ENCODE peak calls at places on chromosomes 5 and 9, in four cellular contexts. K is IMR-90, T is mesenchymal stem cell, C is mesendoderm. U is an unnamed sample.

GRCh38 chr9:136618578-136619547 is 43.9 kb upstream of the EGFL7 start:
- DNase-seq in K (no peak), T (no peak), C (no peak), U (no peak)

GRCh38 chr5:43019293-43019614 is 20.9 kb downstream of the ANXA2R start:
- DNase-seq in K (no peak), T (no peak), C (no peak), U (no peak)

GRCh38 chr5:81789033-81789432 is 38.1 kb upstream of the SSBP2 start:
- DNase-seq in K (peak), T (peak), C (peak), U (no peak)

GRCh38 chr5:165360366-165361142 is 1855.1 kb downstream of the MAT2B start:
- DNase-seq in K (no peak), T (no peak), C (no peak), U (no peak)

GRCh38 chr5:54785729-54786548 is 199.5 kb downstream of the ESM1 start:
- DNase-seq in K (peak), T (no peak), C (peak), U (no peak)

GRCh38 chr5:157562111-157562581 is 13.4 kb downstream of the ADAM19 start:
- DNase-seq in K (peak), T (peak), C (no peak), U (no peak)

GRCh38 chr9:21470126-21470525 is 12.0 kb downstream of the IFNE start:
- DNase-seq in K (no peak), T (no peak), C (no peak), U (no peak)

GRCh38 chr5:95124101-95124500 is 160.8 kb downstream of the MCTP1 start:
- DNase-seq in K (no peak), T (no peak), C (no peak), U (no peak)

GRCh38 chr5:154479160-154479943 is 1.3 kb upstream of the HAND1 start:
- DNase-seq in K (no peak), T (peak), C (peak), U (no peak)

GRCh38 chr5:137754961-137755762 is 999 bp upstream of the HNRNPA0 start:
- DNase-seq in K (no peak), T (no peak), C (no peak), U (no peak)

GRCh38 chr9:2086971-2087370 is 71.8 kb downstream of the SMARCA2 start:
- DNase-seq in K (no peak), T (no peak), C (no peak), U (no peak)

GRCh38 chr9:97705354-97705950 is 8.3 kb upstream of the XPA start:
- DNase-seq in K (no peak), T (no peak), C (no peak), U (no peak)

GRCh38 chr5:76953551-76954382 is 922 bp downstream of the CRHBP start:
- DNase-seq in K (no peak), T (peak), C (peak), U (peak)

GRCh38 chr9:84894859-84895258 is 225.3 kb downstream of the NTRK2 start:
- DNase-seq in K (no peak), T (no peak), C (no peak), U (no peak)

GRCh38 chr9:33167949-33168535 is 906 bp upstream of the B4GALT1 start:
- DNase-seq in K (no peak), T (no peak), C (peak), U (no peak)

GRCh38 chr5:68304421-68305052 is 89.0 kb downstream of the PIK3R1 start:
- DNase-seq in K (no peak), T (peak), C (no peak), U (no peak)

GRCh38 chr5:17289681-17290619 is 72.5 kb downstream of the BASP1 start:
- DNase-seq in K (peak), T (no peak), C (no peak), U (no peak)

GRCh38 chr9:87327567-87328125 is 170.0 kb upstream of the DAPK1 start:
- DNase-seq in K (no peak), T (no peak), C (no peak), U (no peak)

GRCh38 chr9:125172351-125172750 is 17.3 kb downstream of the PPP6C start:
- DNase-seq in K (no peak), T (no peak), C (no peak), U (no peak)

GRCh38 chr5:14108170-14108996 is 34.8 kb upstream of the TRIO start:
- DNase-seq in K (peak), T (peak), C (peak), U (peak)

GRCh38 chr5:141051526-141051876 is 327 bp downstream of the PCDHB1 start:
- DNase-seq in K (no peak), T (no peak), C (peak), U (no peak)

GRCh38 chr9:34550016-34550680 is 27.4 kb upstream of the ENHO start:
- DNase-seq in K (no peak), T (no peak), C (no peak), U (no peak)

GRCh38 chr9:137233143-137233980 is 2.7 kb downstream of the SLC34A3 start:
- DNase-seq in K (no peak), T (no peak), C (no peak), U (no peak)

GRCh38 chr9:135951889-135952663 is 9.1 kb downstream of the UBAC1 start:
- DNase-seq in K (peak), T (peak), C (no peak), U (no peak)

GRCh38 chr9:33249983-33250382 is 10.0 kb downstream of the SPINK4 start:
- DNase-seq in K (no peak), T (no peak), C (no peak), U (no peak)

GRCh38 chr5:177085985-177086917 is at the start of gene FGFR4:
- DNase-seq in K (peak), T (peak), C (peak), U (peak)

GRCh38 chr5:67677422-67677970 is 480.9 kb upstream of the CD180 start:
- DNase-seq in K (no peak), T (no peak), C (peak), U (no peak)

GRCh38 chr5:154757647-154758406 is 2.6 kb downstream of the LARP1 start:
- DNase-seq in K (peak), T (peak), C (no peak), U (no peak)

GRCh38 chr9:124980434-124980833 is 39.6 kb upstream of the GOLGA1 start:
- DNase-seq in K (no peak), T (no peak), C (no peak), U (no peak)

GRCh38 chr9:96056221-96056620 is 180.7 kb downstream of the ERCC6L2 start:
- DNase-seq in K (no peak), T (no peak), C (no peak), U (no peak)

GRCh38 chr9:137582286-137582860 is 3.6 kb upstream of the DPH7 start:
- DNase-seq in K (no peak), T (no peak), C (peak), U (no peak)

GRCh38 chr5:11904270-11904906 is at the start of gene CTNND2:
- DNase-seq in K (no peak), T (peak), C (peak), U (peak)

GRCh38 chr9:75033789-75034473 is 5.8 kb upstream of the CARNMT1 start:
- DNase-seq in K (peak), T (peak), C (no peak), U (no peak)

GRCh38 chr9:110444911-110445310 is 107.2 kb upstream of the TXNDC8 start:
- DNase-seq in K (peak), T (peak), C (no peak), U (no peak)

GRCh38 chr5:78594946-78595921 is 53.3 kb downstream of the LHFPL2 start:
- DNase-seq in K (peak), T (peak), C (no peak), U (no peak)

GRCh38 chr9:105262497-105262896 is 18.0 kb downstream of the SLC44A1 start:
- DNase-seq in K (no peak), T (no peak), C (no peak), U (no peak)

GRCh38 chr5:68757813-68758212 is 336.0 kb upstream of the SLC30A5 start:
- DNase-seq in K (no peak), T (no peak), C (no peak), U (no peak)

GRCh38 chr9:122786338-122786737 is 2.4 kb upstream of the OR5C1 start:
- DNase-seq in K (no peak), T (no peak), C (no peak), U (no peak)
- H2BK5ac ChIP-seq in K (peak), T (no peak), C (no peak), U (no peak)

DNA sequence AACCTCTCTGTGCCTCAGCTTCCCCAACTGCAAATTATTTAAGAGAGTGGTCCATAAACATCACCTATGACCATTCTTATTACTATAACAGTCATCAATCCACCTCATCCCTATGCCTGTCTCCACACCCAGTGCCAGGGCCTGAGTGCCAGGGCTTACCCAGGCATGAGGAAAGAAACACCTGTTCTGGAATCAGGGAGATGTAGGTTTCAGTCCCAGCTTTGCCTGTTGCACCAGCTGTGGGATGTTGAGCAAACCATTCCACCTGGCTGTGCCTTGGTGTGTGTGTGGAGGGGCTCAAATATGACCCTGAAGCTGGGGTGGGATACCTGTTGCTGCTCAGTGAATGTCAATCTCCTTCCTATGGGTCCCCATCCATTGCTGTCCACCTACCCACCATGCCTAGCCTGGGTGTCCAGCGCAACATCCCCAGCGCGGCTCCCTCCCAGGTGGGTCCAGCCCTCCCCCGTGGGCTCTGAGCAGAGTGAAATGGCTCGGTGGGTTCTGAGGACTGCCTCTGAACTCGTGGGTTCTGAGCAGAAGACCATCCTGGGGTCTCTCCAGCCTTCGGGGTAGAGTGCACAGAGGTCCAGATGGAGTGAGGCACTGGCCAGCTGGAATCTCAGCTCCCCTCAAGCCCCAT is 16.3 kb downstream of the AKNA start:
- DNase-seq in K (no peak), T (no peak), C (no peak), U (no peak)
- H2BK5ac ChIP-seq in K (no peak), T (no peak), C (peak), U (no peak)

DNA sequence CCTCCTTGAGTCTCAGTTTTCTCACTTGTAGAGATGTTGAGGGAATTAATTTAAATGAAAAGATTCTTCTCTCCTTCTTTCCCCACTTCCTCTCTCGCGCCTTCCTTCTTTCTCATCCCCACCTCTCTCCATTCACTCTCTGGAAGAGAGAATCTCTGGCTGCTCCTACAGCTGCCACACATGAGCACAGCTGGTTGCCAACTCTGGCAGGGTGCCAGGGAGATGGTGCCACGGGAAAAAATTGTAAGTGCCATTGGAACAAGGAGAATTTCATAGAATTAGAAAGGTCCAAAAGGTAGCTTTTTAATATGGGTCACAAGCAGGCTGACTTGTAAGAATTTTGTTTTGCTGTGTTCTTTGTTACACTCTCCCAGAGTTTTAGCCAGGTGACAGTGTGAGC is 25.3 kb upstream of the GLRA1 start:
- DNase-seq in K (no peak), T (no peak), C (no peak), U (no peak)
- H2BK5ac ChIP-seq in K (no peak), T (no peak), C (no peak), U (no peak)

GRCh38 chr5:150112211-150113046 is 26.1 kb upstream of the CSF1R start:
- DNase-seq in K (peak), T (peak), C (peak), U (peak)
- H2BK5ac ChIP-seq in K (peak), T (no peak), C (no peak), U (peak)

GRCh38 chr9:723308-723707 is 118.2 kb upstream of the DMRT1 start:
- DNase-seq in K (no peak), T (no peak), C (no peak), U (no peak)

GRCh38 chr9:715743-716400 is 125.6 kb upstream of the DMRT1 start:
- DNase-seq in K (peak), T (no peak), C (no peak), U (no peak)

GRCh38 chr9:717722-718121 is 123.8 kb upstream of the DMRT1 start:
- DNase-seq in K (no peak), T (no peak), C (no peak), U (no peak)

GRCh38 chr9:722388-722980 is 119.0 kb upstream of the DMRT1 start:
- DNase-seq in K (no peak), T (no peak), C (no peak), U (no peak)

DNA sequence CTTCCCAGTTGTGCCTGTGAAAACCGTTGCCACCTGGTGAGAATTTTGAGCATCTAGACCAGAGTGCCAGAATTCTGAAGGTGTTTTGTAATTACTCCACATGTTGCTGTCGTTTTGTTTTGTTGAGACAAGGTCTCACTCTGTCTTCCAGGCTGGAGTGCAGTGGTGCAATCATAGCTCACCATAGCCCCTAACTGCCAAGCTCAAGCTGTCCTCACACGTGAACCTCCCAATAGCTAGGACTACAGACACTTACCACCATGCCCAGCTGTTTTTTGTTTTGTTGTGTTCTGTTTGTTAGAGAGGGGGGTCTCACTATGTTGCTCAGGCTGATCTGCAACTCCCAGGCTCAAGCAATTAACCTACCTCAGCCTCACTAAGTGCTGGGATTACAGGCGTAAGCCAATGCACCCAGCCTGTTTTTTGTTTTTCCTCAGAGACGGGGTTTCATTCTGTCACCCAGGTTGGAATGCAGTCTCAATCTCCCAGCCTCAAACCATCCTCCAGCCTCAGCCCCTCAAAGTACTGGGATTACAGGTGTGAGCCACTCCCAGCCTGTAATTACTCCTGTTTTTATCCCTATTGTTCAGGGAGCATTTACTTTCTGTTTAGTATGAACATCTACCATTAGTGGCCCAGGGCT is 121.1 kb upstream of the DMRT1 start:
- DNase-seq in K (no peak), T (no peak), C (peak), U (no peak)
- H2BK5ac ChIP-seq in K (peak), T (no peak), C (no peak), U (no peak)

DNA sequence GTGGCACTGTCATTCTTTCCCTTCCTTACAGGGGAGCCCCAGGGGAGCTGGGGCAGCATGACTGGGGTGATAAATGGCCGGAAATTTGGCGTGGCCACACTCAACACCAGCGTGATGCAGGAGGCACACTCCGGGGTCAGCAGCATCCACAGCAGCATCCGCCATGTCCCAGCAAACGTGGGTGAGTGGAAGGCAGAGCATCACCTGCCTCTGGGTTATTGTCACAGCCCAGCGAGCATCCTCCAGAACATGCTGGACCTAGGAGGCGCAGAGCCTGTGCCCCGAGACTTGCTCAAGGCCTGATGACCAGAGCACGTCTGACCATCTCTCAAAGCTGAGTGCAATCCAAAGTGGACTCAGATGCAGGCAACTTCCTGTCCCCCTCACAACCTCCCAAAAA is 22.2 kb upstream of the ASS1 start:
- DNase-seq in K (no peak), T (no peak), C (no peak), U (no peak)
- H2BK5ac ChIP-seq in K (peak), T (no peak), C (peak), U (no peak)

GRCh38 chr5:170791325-170791954 is 7.9 kb downstream of the GABRP start:
- DNase-seq in K (peak), T (peak), C (peak), U (peak)

GRCh38 chr5:170792878-170793277 is 9.4 kb downstream of the GABRP start:
- DNase-seq in K (no peak), T (no peak), C (no peak), U (no peak)

DNA sequence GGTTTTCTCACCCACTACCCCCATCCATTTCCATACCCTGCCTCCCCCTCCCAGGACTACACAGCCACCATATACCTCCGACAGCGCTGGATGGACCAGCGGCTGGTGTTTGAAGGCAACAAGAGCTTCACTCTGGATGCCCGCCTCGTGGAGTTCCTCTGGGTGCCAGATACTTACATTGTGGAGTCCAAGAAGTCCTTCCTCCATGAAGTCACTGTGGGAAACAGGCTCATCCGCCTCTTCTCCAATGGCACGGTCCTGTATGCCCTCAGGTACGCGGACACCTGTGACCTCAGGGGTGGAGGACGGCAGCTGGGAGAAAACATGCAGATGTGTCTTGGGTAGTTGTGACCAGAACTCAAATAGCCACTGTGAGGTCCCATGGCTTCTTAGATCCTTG is 11.6 kb downstream of the GABRP start:
- DNase-seq in K (no peak), T (no peak), C (no peak), U (no peak)
- H2BK5ac ChIP-seq in K (no peak), T (no peak), C (no peak), U (no peak)

GRCh38 chr5:146884230-146884629 is 5.7 kb upstream of the PPP2R2B start:
- DNase-seq in K (no peak), T (no peak), C (no peak), U (no peak)
- H2BK5ac ChIP-seq in K (no peak), T (no peak), C (no peak), U (no peak)

DNA sequence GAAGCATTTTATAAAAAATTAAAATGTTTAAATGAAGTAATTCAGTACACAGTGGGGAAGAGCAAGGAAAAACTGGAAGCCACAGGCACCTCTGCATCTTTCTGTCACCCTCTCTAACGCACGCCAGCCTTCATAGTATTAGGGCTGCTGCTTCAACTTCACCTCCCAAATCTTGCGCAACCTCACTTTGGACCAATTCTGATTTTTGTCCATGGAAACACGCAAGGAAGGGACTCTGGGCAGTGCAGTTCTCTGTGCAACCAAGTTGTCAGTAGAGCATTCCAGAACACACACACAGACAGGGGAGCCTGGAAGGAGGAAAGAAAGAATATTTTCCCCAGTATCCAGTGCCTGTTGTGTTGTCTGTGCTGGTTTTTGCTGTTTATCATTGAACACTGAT is 203.9 kb downstream of the SH3GL2 start:
- DNase-seq in K (no peak), T (peak), C (no peak), U (no peak)
- H2BK5ac ChIP-seq in K (no peak), T (no peak), C (no peak), U (no peak)

U was measured in neuronal stem cell.